ENCODE peak calls at places on chromosomes 6 and 20, in four cellular contexts. Z is right lobe of liver, O is left ventricle myocardium inferior, M is WERI-Rb-1. I is an unnamed sample.

GRCh38 chr6:114008331-114008730 is 37.4 kb upstream of the HDAC2 start:
- DNase-seq in Z (no peak), O (no peak), M (no peak), I (no peak)

GRCh38 chr6:106973841-106974336 is 640 bp downstream of the CD24 start:
- DNase-seq in Z (peak), O (no peak), M (peak), I (peak)

GRCh38 chr6:139973602-139974373 is 599.3 kb upstream of the CITED2 start:
- DNase-seq in Z (no peak), O (no peak), M (no peak), I (no peak)

GRCh38 chr6:41518118-41518517 is 28.1 kb upstream of the FOXP4 start:
- DNase-seq in Z (no peak), O (no peak), M (no peak), I (no peak)

GRCh38 chr6:56821005-56821432 is 133.9 kb upstream of the BEND6 start:
- DNase-seq in Z (no peak), O (no peak), M (no peak), I (no peak)

GRCh38 chr6:18314317-18314997 is 50.1 kb upstream of the DEK start:
- DNase-seq in Z (no peak), O (no peak), M (no peak), I (no peak)

GRCh38 chr6:34246563-34247391 is 2.0 kb downstream of the SMIM29 start:
- DNase-seq in Z (no peak), O (no peak), M (peak), I (peak)

GRCh38 chr20:35207950-35208611 is 18.4 kb upstream of the MMP24 start:
- DNase-seq in Z (peak), O (peak), M (peak), I (peak)

GRCh38 chr6:150717419-150717818 is 117.7 kb downstream of the PLEKHG1 start:
- DNase-seq in Z (no peak), O (no peak), M (no peak), I (no peak)

GRCh38 chr6:8100159-8100854 is 2.0 kb downstream of the EEF1E1 start:
- DNase-seq in Z (no peak), O (no peak), M (no peak), I (no peak)

GRCh38 chr6:158110986-158111385 is 57.1 kb downstream of the SERAC1 start:
- DNase-seq in Z (no peak), O (no peak), M (no peak), I (no peak)

GRCh38 chr6:151765444-151765886 is 42.0 kb upstream of the ESR1 start:
- DNase-seq in Z (no peak), O (no peak), M (peak), I (peak)
- TF ChIP-seq CTCF in Z (peak), O (peak), M (peak), I (peak)

DNA sequence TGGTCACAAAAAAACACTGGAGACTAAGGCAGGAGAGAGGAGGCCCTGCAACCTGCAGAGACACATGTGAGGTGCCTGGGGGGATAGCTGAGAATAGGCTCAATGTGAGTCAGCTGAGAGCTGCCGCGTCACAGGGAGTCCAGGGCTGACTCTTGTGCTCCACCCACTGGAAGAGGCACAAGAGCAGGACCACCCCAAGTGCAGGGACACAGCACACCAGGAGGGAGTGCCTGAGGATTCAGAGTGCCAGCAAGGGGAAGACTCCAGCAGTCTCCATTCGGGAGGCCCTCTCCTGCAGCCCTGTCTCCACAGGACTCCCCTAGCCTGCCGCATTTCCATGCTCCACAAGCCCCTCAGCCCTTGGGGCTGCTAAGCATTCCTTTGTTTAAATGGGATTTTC is 105.5 kb downstream of the HUS1B start:
- DNase-seq in Z (no peak), O (no peak), M (peak), I (no peak)
- TF ChIP-seq CTCF in Z (no peak), O (peak), M (peak), I (peak)

GRCh38 chr6:1108198-1108597 is 203.7 kb upstream of the FOXQ1 start:
- DNase-seq in Z (no peak), O (no peak), M (no peak), I (no peak)

GRCh38 chr6:1110935-1111334 is 201.0 kb upstream of the FOXQ1 start:
- DNase-seq in Z (no peak), O (no peak), M (no peak), I (no peak)

GRCh38 chr6:1109134-1109533 is 202.8 kb upstream of the FOXQ1 start:
- DNase-seq in Z (no peak), O (no peak), M (no peak), I (no peak)

GRCh38 chr6:1111361-1111760 is 200.5 kb upstream of the FOXQ1 start:
- DNase-seq in Z (no peak), O (no peak), M (no peak), I (no peak)

GRCh38 chr6:1110164-1110563 is 201.7 kb upstream of the FOXQ1 start:
- DNase-seq in Z (no peak), O (no peak), M (peak), I (no peak)
- TF ChIP-seq CTCF in Z (no peak), O (peak), M (peak), I (no peak)

GRCh38 chr20:33210371-33210770 is 6.8 kb upstream of the BPIFA3 start:
- DNase-seq in Z (no peak), O (no peak), M (no peak), I (no peak)

GRCh38 chr20:33209789-33210188 is 7.4 kb upstream of the BPIFA3 start:
- DNase-seq in Z (peak), O (peak), M (peak), I (peak)

GRCh38 chr20:33217052-33217451 is at the start of gene BPIFA3:
- DNase-seq in Z (no peak), O (no peak), M (no peak), I (no peak)

DNA sequence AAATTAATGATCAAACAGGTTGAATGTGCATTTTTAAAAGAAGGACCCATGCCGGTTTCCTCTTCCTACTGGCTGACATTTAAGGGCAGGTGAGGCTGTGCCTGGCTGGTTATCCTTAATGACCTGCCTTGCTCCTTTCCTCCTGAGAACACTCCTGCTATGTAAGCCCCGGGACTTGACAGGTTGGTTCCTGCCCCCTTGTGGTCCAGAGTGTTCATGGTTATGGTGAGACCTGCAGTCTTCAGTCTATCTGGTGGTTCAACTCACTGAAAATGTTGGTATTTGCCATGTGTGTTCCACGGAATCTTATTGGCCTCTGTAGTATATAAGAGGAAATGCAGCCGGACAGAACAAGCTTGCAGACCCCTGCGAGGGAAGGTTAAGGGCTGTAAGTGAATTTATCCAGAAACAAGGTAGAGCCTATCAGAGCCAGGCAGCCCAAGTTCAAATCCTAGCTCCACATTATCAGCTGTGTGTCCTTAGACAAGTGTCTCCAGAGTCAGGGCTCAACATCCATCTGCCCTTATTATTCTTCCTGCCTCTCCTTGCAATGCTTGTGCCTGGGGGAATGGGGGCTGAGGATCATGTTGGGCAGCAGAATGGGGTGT is 5.2 kb upstream of the BPIFA3 start:
- DNase-seq in Z (peak), O (no peak), M (peak), I (peak)
- TF ChIP-seq CTCF in Z (peak), O (peak), M (peak), I (peak)

GRCh38 chr6:12343440-12344162 is 53.4 kb downstream of the EDN1 start:
- DNase-seq in Z (peak), O (no peak), M (no peak), I (no peak)

GRCh38 chr6:12343122-12343439 is 52.9 kb downstream of the EDN1 start:
- DNase-seq in Z (no peak), O (no peak), M (no peak), I (no peak)

GRCh38 chr6:12342664-12343063 is 52.5 kb downstream of the EDN1 start:
- DNase-seq in Z (no peak), O (no peak), M (no peak), I (no peak)

GRCh38 chr6:12344949-12345693 is 55.0 kb downstream of the EDN1 start:
- DNase-seq in Z (no peak), O (no peak), M (no peak), I (no peak)

GRCh38 chr6:12345694-12346058 is 55.5 kb downstream of the EDN1 start:
- DNase-seq in Z (no peak), O (no peak), M (no peak), I (no peak)
- TF ChIP-seq CTCF in Z (no peak), O (no peak), M (no peak), I (no peak)

DNA sequence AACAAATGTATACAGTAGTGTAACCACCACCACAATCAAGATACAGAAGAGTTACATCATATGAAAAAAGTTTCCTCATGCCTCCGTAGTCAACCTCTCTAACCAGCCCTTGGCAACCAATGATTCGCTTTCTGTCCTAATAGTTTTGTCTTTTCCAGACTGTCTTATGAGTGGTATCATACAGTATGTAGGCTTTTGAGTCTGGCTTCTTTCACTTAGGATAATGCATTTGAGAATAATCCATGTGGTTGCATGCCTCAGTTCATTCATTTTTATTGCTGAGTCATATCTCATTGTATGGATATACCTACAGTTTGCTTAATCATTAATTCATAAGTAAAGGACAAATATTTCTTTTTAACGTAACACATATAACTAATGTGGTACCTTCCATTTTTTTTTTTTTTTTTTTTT is 86.4 kb upstream of the RIPOR2 start:
- DNase-seq in Z (no peak), O (no peak), M (no peak), I (no peak)
- TF ChIP-seq CTCF in Z (no peak), O (no peak), M (no peak), I (no peak)

GRCh38 chr20:36277546-36277945 is 28.6 kb upstream of the DLGAP4 start:
- DNase-seq in Z (no peak), O (no peak), M (no peak), I (no peak)

GRCh38 chr20:36273414-36274247 is 32.5 kb upstream of the DLGAP4 start:
- DNase-seq in Z (no peak), O (no peak), M (peak), I (peak)

GRCh38 chr20:36274248-36274841 is 31.8 kb upstream of the DLGAP4 start:
- DNase-seq in Z (no peak), O (no peak), M (no peak), I (no peak)

GRCh38 chr20:36275011-36275410 is 31.1 kb upstream of the DLGAP4 start:
- DNase-seq in Z (no peak), O (no peak), M (no peak), I (no peak)

DNA sequence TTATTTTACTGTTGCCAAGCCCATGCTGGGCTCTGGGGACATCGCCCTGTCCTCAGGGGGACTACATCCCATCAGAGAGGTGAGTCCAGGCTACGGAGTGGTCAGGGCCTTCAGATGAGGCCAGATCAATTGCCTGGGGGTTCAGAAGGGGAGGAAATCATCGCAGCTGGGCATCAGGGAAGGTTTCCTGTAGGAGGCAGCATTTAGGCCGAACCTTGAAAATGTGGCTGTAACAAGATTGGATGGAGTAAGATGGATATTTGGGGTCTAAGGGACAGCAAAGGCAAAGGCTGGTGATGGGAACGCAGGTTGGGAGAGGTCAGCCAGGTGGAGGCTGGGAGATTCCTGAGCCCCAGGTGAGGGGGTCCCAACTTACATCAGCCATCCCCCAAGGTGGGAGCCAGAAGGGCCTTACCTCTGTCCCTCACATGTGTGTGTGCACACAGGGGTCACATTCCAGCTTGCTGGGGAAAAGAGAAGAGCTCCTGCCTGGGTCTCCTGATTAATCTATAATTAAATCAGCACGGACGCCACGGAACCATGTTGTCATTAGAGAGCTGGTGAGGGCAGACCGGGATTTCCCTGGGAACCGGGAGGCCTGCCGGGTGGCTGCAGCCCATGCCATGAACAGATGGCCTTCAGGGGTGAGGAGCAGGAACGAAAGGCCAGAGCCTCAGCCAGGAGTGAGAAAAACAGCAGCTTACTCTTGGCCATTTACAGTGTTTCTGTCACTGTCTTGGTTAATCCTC is 30.5 kb upstream of the DLGAP4 start:
- DNase-seq in Z (no peak), O (no peak), M (peak), I (no peak)
- TF ChIP-seq CTCF in Z (no peak), O (no peak), M (no peak), I (no peak)

GRCh38 chr6:116779569-116780164 is 14.1 kb upstream of the FAM162B start:
- DNase-seq in Z (no peak), O (no peak), M (no peak), I (no peak)
- TF ChIP-seq CTCF in Z (peak), O (peak), M (no peak), I (peak)

GRCh38 chr6:142868917-142869316 is 76.1 kb downstream of the HIVEP2 start:
- DNase-seq in Z (no peak), O (no peak), M (no peak), I (no peak)
- TF ChIP-seq CTCF in Z (no peak), O (no peak), M (no peak), I (no peak)

I was measured in GM13977.